ENCODE peak calls at places on chromosomes 4 and X, in five cellular contexts. J is left lung, V is substantia nigra, Q is H9, U is spleen. Z is an unnamed sample.

GRCh38 chrX:125646195-125646594 is 326.5 kb downstream of the TEX13C start:
- DNase-seq in J (no peak), V (no peak), Q (no peak), U (no peak), Z (no peak)

GRCh38 chr4:82688091-82688815 is 110.3 kb downstream of the SCD5 start:
- DNase-seq in J (no peak), V (no peak), Q (no peak), U (no peak), Z (no peak)

GRCh38 chr4:80306255-80306654 is 29.3 kb upstream of the CFAP299 start:
- DNase-seq in J (no peak), V (no peak), Q (no peak), U (no peak), Z (no peak)

GRCh38 chrX:107713205-107714195 is 62.1 kb downstream of the TSC22D3 start:
- DNase-seq in J (no peak), V (no peak), Q (no peak), U (peak; percentile 71), Z (no peak)

GRCh38 chrX:20409991-20410390 is 143.3 kb upstream of the RPS6KA3 start:
- DNase-seq in J (no peak), V (no peak), Q (no peak), U (no peak), Z (no peak)

GRCh38 chr4:169649545-169650226 is 29.3 kb downstream of the CLCN3 start:
- DNase-seq in J (no peak), V (no peak), Q (no peak), U (no peak), Z (no peak)

GRCh38 chr4:1488357-1488756 is 82.1 kb upstream of the NKX1-1 start:
- DNase-seq in J (peak; percentile 53), V (no peak), Q (no peak), U (no peak), Z (no peak)

GRCh38 chr4:122500852-122501501 is 44.5 kb upstream of the IL2 start:
- DNase-seq in J (no peak), V (no peak), Q (no peak), U (no peak), Z (no peak)

GRCh38 chr4:143713556-143714289 is 13.2 kb upstream of the FREM3 start:
- DNase-seq in J (no peak), V (no peak), Q (no peak), U (no peak), Z (no peak)

GRCh38 chr4:139817657-139818452 is 152.2 kb downstream of the MGST2 start:
- DNase-seq in J (no peak), V (no peak), Q (no peak), U (no peak), Z (no peak)

GRCh38 chrX:54182194-54182863 is 725 bp downstream of the FAM120C start:
- DNase-seq in J (peak; percentile 86), V (peak; percentile 53), Q (peak; percentile 43), U (peak; percentile 93), Z (peak; percentile 42)

GRCh38 chrX:72712094-72712755 is 1.9 kb downstream of the PHKA1 start:
- DNase-seq in J (no peak), V (no peak), Q (no peak), U (no peak), Z (no peak)

GRCh38 chr4:123484291-123484926 is 87.8 kb downstream of the SPRY1 start:
- DNase-seq in J (no peak), V (no peak), Q (no peak), U (no peak), Z (no peak)

GRCh38 chr4:52864816-52865215 is 2.7 kb downstream of the RASL11B start:
- DNase-seq in J (no peak), V (no peak), Q (no peak), U (no peak), Z (no peak)

GRCh38 chr4:123340381-123340701 is 56.3 kb upstream of the SPRY1 start:
- DNase-seq in J (no peak), V (no peak), Q (no peak), U (no peak), Z (no peak)

GRCh38 chr4:54586343-54586953 is 71.3 kb upstream of the KIT start:
- DNase-seq in J (no peak), V (no peak), Q (no peak), U (no peak), Z (no peak)

GRCh38 chr4:11824557-11824956 is 395.9 kb upstream of the HS3ST1 start:
- DNase-seq in J (no peak), V (no peak), Q (no peak), U (no peak), Z (no peak)

GRCh38 chr4:117868201-117868600 is 166.1 kb upstream of the NDST3 start:
- DNase-seq in J (no peak), V (no peak), Q (no peak), U (no peak), Z (no peak)

GRCh38 chrX:120514236-120514635 is 45.1 kb upstream of the LAMP2 start:
- DNase-seq in J (no peak), V (no peak), Q (peak; percentile 24), U (no peak), Z (no peak)

GRCh38 chr4:102036619-102037376 is 246.3 kb downstream of the BANK1 start:
- DNase-seq in J (no peak), V (no peak), Q (no peak), U (no peak), Z (no peak)

GRCh38 chr4:6177587-6178197 is 22.7 kb downstream of the JAKMIP1 start:
- DNase-seq in J (no peak), V (no peak), Q (no peak), U (no peak), Z (no peak)

GRCh38 chr4:48944252-48944651 is 37.7 kb upstream of the OCIAD2 start:
- DNase-seq in J (no peak), V (no peak), Q (no peak), U (no peak), Z (no peak)

GRCh38 chr4:73978886-73979285 is 2.9 kb downstream of the PF4 start:
- DNase-seq in J (no peak), V (no peak), Q (no peak), U (no peak), Z (no peak)

GRCh38 chr4:123588631-123589223 is 192.1 kb downstream of the SPRY1 start:
- DNase-seq in J (no peak), V (no peak), Q (no peak), U (no peak), Z (no peak)

GRCh38 chr4:186920486-186920885 is 196.8 kb upstream of the FAT1 start:
- DNase-seq in J (no peak), V (no peak), Q (no peak), U (no peak), Z (no peak)

GRCh38 chrX:10050481-10050880 is 83.3 kb downstream of the CLDN34 start:
- DNase-seq in J (no peak), V (peak; percentile 5), Q (peak; percentile 63), U (no peak), Z (no peak)

GRCh38 chr4:36303430-36304137 is 22.2 kb downstream of the DTHD1 start:
- DNase-seq in J (no peak), V (no peak), Q (no peak), U (no peak), Z (no peak)

GRCh38 chr4:3718462-3718861 is 47.7 kb upstream of the ADRA2C start:
- DNase-seq in J (no peak), V (no peak), Q (no peak), U (peak; percentile 16), Z (no peak)

GRCh38 chr4:30726090-30726668 is 6.0 kb downstream of the PCDH7 start:
- DNase-seq in J (no peak), V (no peak), Q (no peak), U (no peak), Z (no peak)

GRCh38 chr4:128658214-128658621 is 151.3 kb upstream of the JADE1 start:
- DNase-seq in J (no peak), V (no peak), Q (no peak), U (no peak), Z (no peak)

GRCh38 chr4:153781280-153781679 is 7.6 kb downstream of the SFRP2 start:
- DNase-seq in J (peak; percentile 66), V (no peak), Q (peak; percentile 46), U (no peak), Z (no peak)

GRCh38 chr4:138680251-138680650 is 335.3 kb upstream of the NOCT start:
- DNase-seq in J (no peak), V (no peak), Q (no peak), U (no peak), Z (no peak)

GRCh38 chrX:112628288-112628687 is 51.5 kb downstream of the LHFPL1 start:
- DNase-seq in J (no peak), V (no peak), Q (no peak), U (no peak), Z (no peak)

GRCh38 chr4:11228575-11228974 is 200.1 kb downstream of the HS3ST1 start:
- DNase-seq in J (no peak), V (no peak), Q (no peak), U (no peak), Z (no peak)

GRCh38 chr4:72827968-72828367 is 241.5 kb downstream of the COX18 start:
- DNase-seq in J (no peak), V (no peak), Q (no peak), U (no peak), Z (no peak)

DNA sequence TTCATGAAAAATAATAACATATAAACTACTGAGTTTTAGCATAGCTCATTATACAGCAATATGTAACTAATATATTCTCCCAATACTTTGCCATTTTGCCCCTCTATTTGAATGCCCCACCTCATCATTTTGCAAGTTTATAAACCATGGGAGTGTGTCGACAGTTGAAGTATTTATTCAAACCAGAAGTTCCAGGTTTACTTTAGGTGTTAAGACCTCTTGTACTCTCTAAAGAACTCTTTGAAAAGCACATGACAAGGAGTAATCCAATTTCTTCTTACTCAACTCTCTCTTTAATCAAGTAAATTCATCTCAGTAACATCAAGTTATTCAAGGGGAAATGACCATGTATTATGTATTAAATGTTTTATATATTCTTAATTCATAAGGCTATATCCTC is 240.7 kb downstream of the COX18 start:
- DNase-seq in J (no peak), V (no peak), Q (no peak), U (no peak), Z (no peak)
- H3K27ac ChIP-seq in J (peak overlapping the region; percentile 38), V (no peak overlapping the region), Q (no peak overlapping the region), U (no peak overlapping the region), Z (no peak overlapping the region)

GRCh38 chrX:21799767-21800166 is 39.6 kb upstream of the MBTPS2 start:
- DNase-seq in J (no peak), V (no peak), Q (no peak), U (no peak), Z (no peak)
- H3K27ac ChIP-seq in J (no peak overlapping the region), V (no peak overlapping the region), Q (no peak overlapping the region), U (no peak overlapping the region), Z (no peak overlapping the region)

DNA sequence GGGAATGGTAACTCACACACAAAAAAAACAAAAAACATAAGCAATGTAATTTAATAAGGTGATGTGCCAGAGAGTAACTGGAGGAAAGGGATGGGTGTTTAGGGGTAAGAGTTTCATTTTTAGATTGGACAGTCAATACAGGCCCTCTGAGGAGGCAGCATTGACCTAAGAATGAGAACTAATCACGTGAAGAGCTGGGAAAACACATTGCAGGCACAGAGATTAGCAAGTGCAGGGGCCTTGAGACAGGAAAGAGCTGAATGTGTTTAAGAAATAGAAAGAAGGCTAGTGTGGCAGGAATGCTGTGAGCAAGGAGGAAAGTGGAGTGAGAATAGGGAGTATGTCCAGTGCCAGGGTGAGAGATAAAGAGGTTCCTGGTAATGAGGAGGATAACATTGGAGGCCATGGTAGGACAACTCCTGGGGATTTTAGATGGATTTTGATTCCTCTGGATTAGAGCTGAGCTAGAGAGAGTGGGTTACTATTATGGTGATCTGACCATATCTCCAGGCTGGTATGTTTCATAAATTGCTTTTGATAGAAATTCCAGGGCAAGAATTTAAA is 17.6 kb downstream of the PDLIM5 start:
- DNase-seq in J (no peak), V (no peak), Q (no peak), U (no peak), Z (no peak)
- H3K27ac ChIP-seq in J (no peak overlapping the region), V (no peak overlapping the region), Q (no peak overlapping the region), U (no peak overlapping the region), Z (no peak overlapping the region)

GRCh38 chr4:40058854-40059253 is 2.2 kb downstream of the N4BP2 start:
- DNase-seq in J (no peak), V (no peak), Q (no peak), U (no peak), Z (no peak)
- H3K27ac ChIP-seq in J (peak overlapping the region; percentile 100), V (no peak overlapping the region), Q (no peak overlapping the region), U (no peak overlapping the region), Z (no peak overlapping the region)

Z was measured in caudate nucleus.